ENCODE peak calls at places on chromosomes 12 and 14, in four cellular contexts. One of them, this sample, is unnamed.

GRCh38 chr14:89719371-89720075 is 235.0 kb downstream of the EFCAB11 start:
- DNase-seq in activated B cell treated with CpG ODN at 0.5 μM for 24 hours: no peak
- DNase-seq in stimulated activated CD8-positive, alpha-beta memory T cell treated with anti-CD3 and anti-CD28 coated beads, Interleukin-7, amount 100 ng/mL, for 1 hour: no peak
- DNase-seq in neuronal stem cell: no peak
- DNase-seq in this sample: peak; percentile 57

GRCh38 chr12:104501115-104501514 is 44.4 kb downstream of the CHST11 start:
- DNase-seq in activated B cell treated with CpG ODN at 0.5 μM for 24 hours: no peak
- DNase-seq in neuronal stem cell: no peak
- DNase-seq in stimulated activated CD8-positive, alpha-beta memory T cell treated with anti-CD3 and anti-CD28 coated beads, Interleukin-7, amount 100 ng/mL, for 1 hour: no peak
- DNase-seq in this sample: no peak

GRCh38 chr12:19048943-19049342 is 80.6 kb upstream of the PLEKHA5 start:
- DNase-seq in activated B cell treated with CpG ODN at 0.5 μM for 24 hours: no peak
- DNase-seq in neuronal stem cell: no peak
- DNase-seq in stimulated activated CD8-positive, alpha-beta memory T cell treated with anti-CD3 and anti-CD28 coated beads, Interleukin-7, amount 100 ng/mL, for 1 hour: no peak
- DNase-seq in this sample: no peak

GRCh38 chr14:22152161-22152870 is 436.7 kb downstream of the DAD1 start:
- DNase-seq in stimulated activated CD8-positive, alpha-beta memory T cell treated with anti-CD3 and anti-CD28 coated beads, Interleukin-7, amount 100 ng/mL, for 1 hour: no peak
- DNase-seq in neuronal stem cell: no peak
- DNase-seq in activated B cell treated with CpG ODN at 0.5 μM for 24 hours: no peak
- DNase-seq in this sample: no peak

GRCh38 chr12:94149781-94150482 is 1.6 kb downstream of the PLXNC1 start:
- DNase-seq in activated B cell treated with CpG ODN at 0.5 μM for 24 hours: peak; percentile 40
- DNase-seq in neuronal stem cell: peak; percentile 56
- DNase-seq in stimulated activated CD8-positive, alpha-beta memory T cell treated with anti-CD3 and anti-CD28 coated beads, Interleukin-7, amount 100 ng/mL, for 1 hour: no peak
- DNase-seq in this sample: no peak

GRCh38 chr12:41531147-41531829 is 343.2 kb downstream of the PDZRN4 start:
- DNase-seq in neuronal stem cell: no peak
- DNase-seq in stimulated activated CD8-positive, alpha-beta memory T cell treated with anti-CD3 and anti-CD28 coated beads, Interleukin-7, amount 100 ng/mL, for 1 hour: no peak
- DNase-seq in activated B cell treated with CpG ODN at 0.5 μM for 24 hours: no peak
- DNase-seq in this sample: no peak

GRCh38 chr14:52013984-52014600 is 24.7 kb downstream of the RTRAF start:
- DNase-seq in neuronal stem cell: no peak
- DNase-seq in stimulated activated CD8-positive, alpha-beta memory T cell treated with anti-CD3 and anti-CD28 coated beads, Interleukin-7, amount 100 ng/mL, for 1 hour: no peak
- DNase-seq in activated B cell treated with CpG ODN at 0.5 μM for 24 hours: no peak
- DNase-seq in this sample: no peak

GRCh38 chr12:115771065-115771464 is 506.4 kb downstream of the MED13L start:
- DNase-seq in neuronal stem cell: no peak
- DNase-seq in activated B cell treated with CpG ODN at 0.5 μM for 24 hours: no peak
- DNase-seq in stimulated activated CD8-positive, alpha-beta memory T cell treated with anti-CD3 and anti-CD28 coated beads, Interleukin-7, amount 100 ng/mL, for 1 hour: no peak
- DNase-seq in this sample: no peak

GRCh38 chr14:43359317-43359716 is 1147.8 kb downstream of the FSCB start:
- DNase-seq in neuronal stem cell: no peak
- DNase-seq in activated B cell treated with CpG ODN at 0.5 μM for 24 hours: no peak
- DNase-seq in stimulated activated CD8-positive, alpha-beta memory T cell treated with anti-CD3 and anti-CD28 coated beads, Interleukin-7, amount 100 ng/mL, for 1 hour: no peak
- DNase-seq in this sample: no peak

This sample was measured in CD14-positive monocyte.